ENCODE peak calls at places on chromosomes 16 and 17, in seven cellular contexts. One of them, this sample, is unnamed.

GRCh38 chr16:75256871-75257343 is 5.5 kb upstream of the BCAR1 start:
- DNase-seq in astrocyte: no peak
- DNase-seq in activated CD8-positive, alpha-beta T cell treated with anti-CD3 and anti-CD28 coated beads for 36 hours: no peak
- DNase-seq in gastrocnemius medialis: peak
- DNase-seq in tibial nerve: no peak
- DNase-seq in breast epithelium: no peak
- DNase-seq in sigmoid colon: peak
- DNase-seq in this sample: no peak

GRCh38 chr16:88970539-88971065 is 6.4 kb downstream of the CBFA2T3 start:
- DNase-seq in astrocyte: no peak
- DNase-seq in activated CD8-positive, alpha-beta T cell treated with anti-CD3 and anti-CD28 coated beads for 36 hours: no peak
- DNase-seq in gastrocnemius medialis: no peak
- DNase-seq in tibial nerve: no peak
- DNase-seq in breast epithelium: no peak
- DNase-seq in sigmoid colon: no peak
- DNase-seq in this sample: no peak

GRCh38 chr16:74740795-74741304 is 33.8 kb downstream of the FA2H start:
- DNase-seq in astrocyte: peak
- DNase-seq in activated CD8-positive, alpha-beta T cell treated with anti-CD3 and anti-CD28 coated beads for 36 hours: peak
- DNase-seq in gastrocnemius medialis: no peak
- DNase-seq in tibial nerve: no peak
- DNase-seq in breast epithelium: peak
- DNase-seq in sigmoid colon: peak
- DNase-seq in this sample: no peak

GRCh38 chr17:1229354-1229890 is 40.8 kb upstream of the BHLHA9 start:
- DNase-seq in astrocyte: no peak
- DNase-seq in activated CD8-positive, alpha-beta T cell treated with anti-CD3 and anti-CD28 coated beads for 36 hours: peak
- DNase-seq in gastrocnemius medialis: peak
- DNase-seq in tibial nerve: peak
- DNase-seq in breast epithelium: peak
- DNase-seq in sigmoid colon: peak
- DNase-seq in this sample: peak

GRCh38 chr16:27084296-27085065 is 17.8 kb downstream of the C16orf82 start:
- DNase-seq in astrocyte: no peak
- DNase-seq in activated CD8-positive, alpha-beta T cell treated with anti-CD3 and anti-CD28 coated beads for 36 hours: no peak
- DNase-seq in gastrocnemius medialis: no peak
- DNase-seq in tibial nerve: no peak
- DNase-seq in breast epithelium: no peak
- DNase-seq in sigmoid colon: peak
- DNase-seq in this sample: no peak

GRCh38 chr17:60392845-60393702 is 1.1 kb upstream of the USP32 start:
- DNase-seq in astrocyte: peak
- DNase-seq in activated CD8-positive, alpha-beta T cell treated with anti-CD3 and anti-CD28 coated beads for 36 hours: peak
- DNase-seq in gastrocnemius medialis: peak
- DNase-seq in tibial nerve: peak
- DNase-seq in breast epithelium: peak
- DNase-seq in sigmoid colon: peak
- DNase-seq in this sample: peak

GRCh38 chr17:35523296-35523695 is 14.2 kb downstream of the SLFN12L start:
- DNase-seq in astrocyte: no peak
- DNase-seq in activated CD8-positive, alpha-beta T cell treated with anti-CD3 and anti-CD28 coated beads for 36 hours: no peak
- DNase-seq in gastrocnemius medialis: no peak
- DNase-seq in tibial nerve: no peak
- DNase-seq in breast epithelium: no peak
- DNase-seq in sigmoid colon: no peak
- DNase-seq in this sample: no peak

GRCh38 chr16:79272141-79272577 is 328.4 kb downstream of the MAF start:
- DNase-seq in astrocyte: no peak
- DNase-seq in activated CD8-positive, alpha-beta T cell treated with anti-CD3 and anti-CD28 coated beads for 36 hours: peak
- DNase-seq in gastrocnemius medialis: no peak
- DNase-seq in tibial nerve: no peak
- DNase-seq in breast epithelium: no peak
- DNase-seq in sigmoid colon: no peak
- DNase-seq in this sample: no peak

GRCh38 chr16:68338326-68339119 is 27.7 kb downstream of the PRMT7 start:
- DNase-seq in astrocyte: no peak
- DNase-seq in activated CD8-positive, alpha-beta T cell treated with anti-CD3 and anti-CD28 coated beads for 36 hours: no peak
- DNase-seq in gastrocnemius medialis: no peak
- DNase-seq in tibial nerve: no peak
- DNase-seq in breast epithelium: no peak
- DNase-seq in sigmoid colon: no peak
- DNase-seq in this sample: no peak

GRCh38 chr17:10798332-10798749 is 5.6 kb downstream of the TMEM238L start:
- DNase-seq in astrocyte: no peak
- DNase-seq in activated CD8-positive, alpha-beta T cell treated with anti-CD3 and anti-CD28 coated beads for 36 hours: no peak
- DNase-seq in gastrocnemius medialis: no peak
- DNase-seq in tibial nerve: no peak
- DNase-seq in breast epithelium: peak
- DNase-seq in sigmoid colon: no peak
- DNase-seq in this sample: no peak

GRCh38 chr16:81189100-81189664 is 49.3 kb upstream of the BCO1 start:
- DNase-seq in astrocyte: peak
- DNase-seq in activated CD8-positive, alpha-beta T cell treated with anti-CD3 and anti-CD28 coated beads for 36 hours: no peak
- DNase-seq in gastrocnemius medialis: peak
- DNase-seq in tibial nerve: peak
- DNase-seq in breast epithelium: peak
- DNase-seq in sigmoid colon: peak
- DNase-seq in this sample: no peak

GRCh38 chr17:9271989-9272388 is 250.7 kb downstream of the NTN1 start:
- DNase-seq in astrocyte: no peak
- DNase-seq in activated CD8-positive, alpha-beta T cell treated with anti-CD3 and anti-CD28 coated beads for 36 hours: no peak
- DNase-seq in gastrocnemius medialis: no peak
- DNase-seq in tibial nerve: no peak
- DNase-seq in breast epithelium: no peak
- DNase-seq in sigmoid colon: no peak
- DNase-seq in this sample: no peak

GRCh38 chr17:290121-290521 is 62.5 kb downstream of the RPH3AL start:
- DNase-seq in astrocyte: no peak
- DNase-seq in activated CD8-positive, alpha-beta T cell treated with anti-CD3 and anti-CD28 coated beads for 36 hours: no peak
- DNase-seq in gastrocnemius medialis: no peak
- DNase-seq in tibial nerve: no peak
- DNase-seq in breast epithelium: no peak
- DNase-seq in sigmoid colon: peak
- DNase-seq in this sample: no peak

GRCh38 chr16:23838485-23839142 is 2.8 kb downstream of the PRKCB start:
- DNase-seq in astrocyte: no peak
- DNase-seq in activated CD8-positive, alpha-beta T cell treated with anti-CD3 and anti-CD28 coated beads for 36 hours: no peak
- DNase-seq in gastrocnemius medialis: no peak
- DNase-seq in tibial nerve: no peak
- DNase-seq in breast epithelium: no peak
- DNase-seq in sigmoid colon: no peak
- DNase-seq in this sample: no peak

GRCh38 chr17:20120835-20121234 is 111.7 kb downstream of the SPECC1 start:
- DNase-seq in astrocyte: no peak
- DNase-seq in activated CD8-positive, alpha-beta T cell treated with anti-CD3 and anti-CD28 coated beads for 36 hours: no peak
- DNase-seq in gastrocnemius medialis: no peak
- DNase-seq in tibial nerve: no peak
- DNase-seq in breast epithelium: no peak
- DNase-seq in sigmoid colon: no peak
- DNase-seq in this sample: no peak

GRCh38 chr17:18318771-18319450 is 3.8 kb downstream of the SMCR8 start:
- DNase-seq in astrocyte: no peak
- DNase-seq in activated CD8-positive, alpha-beta T cell treated with anti-CD3 and anti-CD28 coated beads for 36 hours: no peak
- DNase-seq in gastrocnemius medialis: no peak
- DNase-seq in tibial nerve: no peak
- DNase-seq in breast epithelium: no peak
- DNase-seq in sigmoid colon: peak
- DNase-seq in this sample: no peak

GRCh38 chr16:69311115-69311532 is at the start of gene VPS4A:
- DNase-seq in astrocyte: peak
- DNase-seq in activated CD8-positive, alpha-beta T cell treated with anti-CD3 and anti-CD28 coated beads for 36 hours: peak
- DNase-seq in gastrocnemius medialis: peak
- DNase-seq in tibial nerve: peak
- DNase-seq in breast epithelium: peak
- DNase-seq in sigmoid colon: peak
- DNase-seq in this sample: peak

GRCh38 chr17:79975498-79976134 is 60.1 kb downstream of the TBC1D16 start:
- DNase-seq in astrocyte: no peak
- DNase-seq in activated CD8-positive, alpha-beta T cell treated with anti-CD3 and anti-CD28 coated beads for 36 hours: no peak
- DNase-seq in gastrocnemius medialis: no peak
- DNase-seq in tibial nerve: no peak
- DNase-seq in breast epithelium: no peak
- DNase-seq in sigmoid colon: peak
- DNase-seq in this sample: no peak

GRCh38 chr16:50677351-50677750 is 3.8 kb downstream of the SNX20 start:
- DNase-seq in astrocyte: no peak
- DNase-seq in activated CD8-positive, alpha-beta T cell treated with anti-CD3 and anti-CD28 coated beads for 36 hours: no peak
- DNase-seq in gastrocnemius medialis: no peak
- DNase-seq in tibial nerve: no peak
- DNase-seq in breast epithelium: no peak
- DNase-seq in sigmoid colon: no peak
- DNase-seq in this sample: no peak
- TF ChIP-seq CTCF in astrocyte: no peak
- TF ChIP-seq CTCF in activated CD8-positive, alpha-beta T cell treated with anti-CD3 and anti-CD28 coated beads for 36 hours: peak
- TF ChIP-seq CTCF in gastrocnemius medialis: peak
- TF ChIP-seq CTCF in tibial nerve: no peak
- TF ChIP-seq CTCF in breast epithelium: no peak
- TF ChIP-seq CTCF in sigmoid colon: no peak
- TF ChIP-seq CTCF in this sample: peak

GRCh38 chr17:47733047-47733413 is at the start of gene TBX21:
- DNase-seq in astrocyte: no peak
- DNase-seq in activated CD8-positive, alpha-beta T cell treated with anti-CD3 and anti-CD28 coated beads for 36 hours: peak
- DNase-seq in gastrocnemius medialis: peak
- DNase-seq in tibial nerve: no peak
- DNase-seq in breast epithelium: peak
- DNase-seq in sigmoid colon: peak
- DNase-seq in this sample: peak
- TF ChIP-seq CTCF in astrocyte: no peak
- TF ChIP-seq CTCF in activated CD8-positive, alpha-beta T cell treated with anti-CD3 and anti-CD28 coated beads for 36 hours: peak
- TF ChIP-seq CTCF in gastrocnemius medialis: peak
- TF ChIP-seq CTCF in tibial nerve: peak
- TF ChIP-seq CTCF in breast epithelium: no peak
- TF ChIP-seq CTCF in sigmoid colon: no peak
- TF ChIP-seq CTCF in this sample: peak

GRCh38 chr17:32445075-32445427 is 741 bp downstream of the PSMD11 start:
- DNase-seq in astrocyte: peak
- DNase-seq in activated CD8-positive, alpha-beta T cell treated with anti-CD3 and anti-CD28 coated beads for 36 hours: peak
- DNase-seq in gastrocnemius medialis: peak
- DNase-seq in tibial nerve: no peak
- DNase-seq in breast epithelium: no peak
- DNase-seq in sigmoid colon: peak
- DNase-seq in this sample: no peak

GRCh38 chr17:32444301-32445074 is at the start of gene PSMD11:
- DNase-seq in astrocyte: peak
- DNase-seq in activated CD8-positive, alpha-beta T cell treated with anti-CD3 and anti-CD28 coated beads for 36 hours: peak
- DNase-seq in gastrocnemius medialis: peak
- DNase-seq in tibial nerve: peak
- DNase-seq in breast epithelium: peak
- DNase-seq in sigmoid colon: peak
- DNase-seq in this sample: peak

GRCh38 chr17:32441886-32442285 is 2.4 kb upstream of the PSMD11 start:
- DNase-seq in astrocyte: no peak
- DNase-seq in activated CD8-positive, alpha-beta T cell treated with anti-CD3 and anti-CD28 coated beads for 36 hours: no peak
- DNase-seq in gastrocnemius medialis: no peak
- DNase-seq in tibial nerve: no peak
- DNase-seq in breast epithelium: no peak
- DNase-seq in sigmoid colon: no peak
- DNase-seq in this sample: no peak

GRCh38 chr17:32445497-32445896 is 1.2 kb downstream of the PSMD11 start:
- DNase-seq in astrocyte: no peak
- DNase-seq in activated CD8-positive, alpha-beta T cell treated with anti-CD3 and anti-CD28 coated beads for 36 hours: no peak
- DNase-seq in gastrocnemius medialis: no peak
- DNase-seq in tibial nerve: no peak
- DNase-seq in breast epithelium: no peak
- DNase-seq in sigmoid colon: no peak
- DNase-seq in this sample: no peak

DNA sequence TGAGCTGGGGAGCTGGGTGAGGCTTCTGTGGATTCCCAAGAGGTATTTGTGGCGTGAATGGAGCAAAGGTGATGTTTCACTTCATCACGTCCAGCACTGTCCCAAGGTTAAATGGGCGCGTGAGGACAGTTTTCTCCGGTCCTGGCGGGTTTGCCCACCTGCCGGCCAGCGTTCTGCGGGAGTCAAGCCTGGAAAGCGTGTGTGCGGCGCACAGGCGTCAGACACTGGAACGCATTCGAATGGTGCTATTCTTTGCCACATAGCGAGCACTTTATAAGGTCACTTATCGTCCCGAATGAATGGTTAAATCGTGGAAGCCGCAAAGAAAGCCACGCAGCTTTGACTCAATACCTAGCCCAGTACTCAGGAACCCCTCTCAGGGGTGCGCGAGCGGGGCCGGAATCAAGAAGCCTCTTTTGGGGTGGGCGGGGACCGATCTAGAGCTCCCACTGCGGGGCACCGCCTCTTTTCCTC is 446 bp upstream of the PSMD11 start:
- DNase-seq in astrocyte: no peak
- DNase-seq in activated CD8-positive, alpha-beta T cell treated with anti-CD3 and anti-CD28 coated beads for 36 hours: no peak
- DNase-seq in gastrocnemius medialis: no peak
- DNase-seq in tibial nerve: no peak
- DNase-seq in breast epithelium: no peak
- DNase-seq in sigmoid colon: no peak
- DNase-seq in this sample: no peak
- TF ChIP-seq CTCF in astrocyte: no peak
- TF ChIP-seq CTCF in activated CD8-positive, alpha-beta T cell treated with anti-CD3 and anti-CD28 coated beads for 36 hours: peak
- TF ChIP-seq CTCF in gastrocnemius medialis: no peak
- TF ChIP-seq CTCF in tibial nerve: no peak
- TF ChIP-seq CTCF in breast epithelium: peak
- TF ChIP-seq CTCF in sigmoid colon: no peak
- TF ChIP-seq CTCF in this sample: no peak

GRCh38 chr17:40872416-40872815 is 5.4 kb upstream of the KRT12 start:
- DNase-seq in astrocyte: peak
- DNase-seq in activated CD8-positive, alpha-beta T cell treated with anti-CD3 and anti-CD28 coated beads for 36 hours: no peak
- DNase-seq in gastrocnemius medialis: no peak
- DNase-seq in tibial nerve: no peak
- DNase-seq in breast epithelium: no peak
- DNase-seq in sigmoid colon: no peak
- DNase-seq in this sample: no peak

GRCh38 chr17:40873801-40874200 is 6.8 kb upstream of the KRT12 start:
- DNase-seq in astrocyte: peak
- DNase-seq in activated CD8-positive, alpha-beta T cell treated with anti-CD3 and anti-CD28 coated beads for 36 hours: no peak
- DNase-seq in gastrocnemius medialis: no peak
- DNase-seq in tibial nerve: no peak
- DNase-seq in breast epithelium: no peak
- DNase-seq in sigmoid colon: no peak
- DNase-seq in this sample: no peak

GRCh38 chr17:40870136-40870535 is 3.1 kb upstream of the KRT12 start:
- DNase-seq in astrocyte: no peak
- DNase-seq in activated CD8-positive, alpha-beta T cell treated with anti-CD3 and anti-CD28 coated beads for 36 hours: no peak
- DNase-seq in gastrocnemius medialis: no peak
- DNase-seq in tibial nerve: no peak
- DNase-seq in breast epithelium: no peak
- DNase-seq in sigmoid colon: no peak
- DNase-seq in this sample: no peak

GRCh38 chr17:40871316-40871715 is 4.3 kb upstream of the KRT12 start:
- DNase-seq in astrocyte: no peak
- DNase-seq in activated CD8-positive, alpha-beta T cell treated with anti-CD3 and anti-CD28 coated beads for 36 hours: no peak
- DNase-seq in gastrocnemius medialis: no peak
- DNase-seq in tibial nerve: no peak
- DNase-seq in breast epithelium: no peak
- DNase-seq in sigmoid colon: no peak
- DNase-seq in this sample: no peak

DNA sequence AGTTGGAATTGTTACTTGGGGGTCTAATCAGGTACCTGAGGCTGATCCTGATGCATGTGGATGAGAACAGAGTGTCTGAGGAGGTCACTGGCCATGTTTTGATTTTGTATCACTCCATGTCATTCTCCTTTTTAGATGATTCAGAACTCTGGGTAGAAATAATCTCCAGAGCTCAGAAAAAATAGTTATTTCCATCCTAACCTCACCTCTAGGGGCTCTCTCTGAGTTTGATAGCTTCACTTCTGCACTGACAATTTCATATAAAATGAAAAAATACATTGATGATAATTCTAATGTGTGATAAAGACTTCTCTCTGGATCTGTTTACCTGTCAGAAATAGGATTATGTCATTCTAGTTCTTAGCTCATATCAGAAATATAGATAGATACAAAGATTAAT is 6.2 kb upstream of the KRT12 start:
- DNase-seq in astrocyte: no peak
- DNase-seq in activated CD8-positive, alpha-beta T cell treated with anti-CD3 and anti-CD28 coated beads for 36 hours: no peak
- DNase-seq in gastrocnemius medialis: no peak
- DNase-seq in tibial nerve: no peak
- DNase-seq in breast epithelium: no peak
- DNase-seq in sigmoid colon: no peak
- DNase-seq in this sample: no peak
- TF ChIP-seq CTCF in astrocyte: no peak
- TF ChIP-seq CTCF in activated CD8-positive, alpha-beta T cell treated with anti-CD3 and anti-CD28 coated beads for 36 hours: no peak
- TF ChIP-seq CTCF in gastrocnemius medialis: no peak
- TF ChIP-seq CTCF in tibial nerve: no peak
- TF ChIP-seq CTCF in breast epithelium: no peak
- TF ChIP-seq CTCF in sigmoid colon: no peak
- TF ChIP-seq CTCF in this sample: no peak

This sample was measured in GM13977.